ENCODE peak calls at places on chromosome 15, in five cellular contexts. One of them, this sample, is unnamed.

GRCh38 chr15:41971089-41971892 is 1.1 kb downstream of the EHD4 start:
- DNase-seq in Panc1: no peak
- DNase-seq in T-helper 2 cell: peak; percentile 67
- DNase-seq in AG09319: peak; percentile 34
- DNase-seq in GDM1: peak; percentile 34
- DNase-seq in this sample: peak; percentile 57

GRCh38 chr15:74889390-74889881 is 406 bp upstream of the MPI start:
- DNase-seq in T-helper 2 cell: no peak
- DNase-seq in AG09319: no peak
- DNase-seq in GDM1: peak; percentile 22
- DNase-seq in Panc1: no peak
- DNase-seq in this sample: no peak

GRCh38 chr15:78260489-78260888 is 3.9 kb upstream of the DNAJA4 start:
- DNase-seq in GDM1: no peak
- DNase-seq in Panc1: no peak
- DNase-seq in AG09319: no peak
- DNase-seq in T-helper 2 cell: no peak
- DNase-seq in this sample: no peak

GRCh38 chr15:77187751-77188464 is 117.0 kb upstream of the TSPAN3 start:
- DNase-seq in T-helper 2 cell: no peak
- DNase-seq in GDM1: peak; percentile 69
- DNase-seq in AG09319: no peak
- DNase-seq in Panc1: no peak
- DNase-seq in this sample: no peak

GRCh38 chr15:42146551-42147430 is 9.6 kb downstream of the PLA2G4F start:
- DNase-seq in GDM1: no peak
- DNase-seq in AG09319: no peak
- DNase-seq in T-helper 2 cell: no peak
- DNase-seq in Panc1: no peak
- DNase-seq in this sample: no peak

GRCh38 chr15:47717036-47717611 is at the start of gene SEMA6D:
- DNase-seq in T-helper 2 cell: no peak
- DNase-seq in Panc1: no peak
- DNase-seq in AG09319: peak; percentile 71
- DNase-seq in GDM1: no peak
- DNase-seq in this sample: no peak

GRCh38 chr15:36506733-36507356 is 72.6 kb upstream of the CDIN1 start:
- DNase-seq in AG09319: no peak
- DNase-seq in GDM1: no peak
- DNase-seq in T-helper 2 cell: no peak
- DNase-seq in Panc1: no peak
- DNase-seq in this sample: no peak

GRCh38 chr15:58604455-58604923 is 145.0 kb downstream of the ADAM10 start:
- DNase-seq in AG09319: no peak
- DNase-seq in GDM1: no peak
- DNase-seq in Panc1: no peak
- DNase-seq in T-helper 2 cell: no peak
- DNase-seq in this sample: no peak

GRCh38 chr15:63474810-63475316 is 29.5 kb upstream of the USP3 start:
- DNase-seq in GDM1: no peak
- DNase-seq in T-helper 2 cell: no peak
- DNase-seq in AG09319: no peak
- DNase-seq in Panc1: no peak
- DNase-seq in this sample: no peak

GRCh38 chr15:31461911-31462480 is 135.4 kb downstream of the KLF13 start:
- DNase-seq in T-helper 2 cell: no peak
- DNase-seq in Panc1: no peak
- DNase-seq in AG09319: no peak
- DNase-seq in GDM1: no peak
- DNase-seq in this sample: no peak

GRCh38 chr15:79673416-79674123 is 223.2 kb downstream of the MTHFS start:
- DNase-seq in Panc1: no peak
- DNase-seq in AG09319: no peak
- DNase-seq in GDM1: no peak
- DNase-seq in T-helper 2 cell: no peak
- DNase-seq in this sample: no peak

GRCh38 chr15:40295870-40296560 is 11.7 kb downstream of the PLCB2 start:
- DNase-seq in Panc1: no peak
- DNase-seq in T-helper 2 cell: no peak
- DNase-seq in AG09319: no peak
- DNase-seq in GDM1: no peak
- DNase-seq in this sample: no peak

GRCh38 chr15:41981373-41982132 is 9.2 kb upstream of the EHD4 start:
- DNase-seq in T-helper 2 cell: no peak
- DNase-seq in GDM1: no peak
- DNase-seq in AG09319: no peak
- DNase-seq in Panc1: no peak
- DNase-seq in this sample: no peak

GRCh38 chr15:37015476-37015875 is 84.9 kb downstream of the MEIS2 start:
- DNase-seq in T-helper 2 cell: no peak
- DNase-seq in AG09319: no peak
- DNase-seq in Panc1: no peak
- DNase-seq in GDM1: no peak
- DNase-seq in this sample: no peak

GRCh38 chr15:75067123-75067854 is 43.9 kb downstream of the PPCDC start:
- DNase-seq in GDM1: peak; percentile 52
- DNase-seq in T-helper 2 cell: no peak
- DNase-seq in Panc1: peak; percentile 30
- DNase-seq in AG09319: no peak
- DNase-seq in this sample: peak; percentile 9

GRCh38 chr15:31237042-31237324 is 89.7 kb upstream of the KLF13 start:
- DNase-seq in AG09319: no peak
- DNase-seq in Panc1: no peak
- DNase-seq in T-helper 2 cell: no peak
- DNase-seq in GDM1: no peak
- DNase-seq in this sample: no peak

GRCh38 chr15:98599911-98600685 is 48.2 kb upstream of the IGF1R start:
- DNase-seq in AG09319: peak; percentile 10
- DNase-seq in GDM1: no peak
- DNase-seq in Panc1: no peak
- DNase-seq in T-helper 2 cell: no peak
- DNase-seq in this sample: no peak

GRCh38 chr15:38411902-38412301 is 42.0 kb upstream of the FAM98B start:
- DNase-seq in GDM1: no peak
- DNase-seq in T-helper 2 cell: no peak
- DNase-seq in AG09319: no peak
- DNase-seq in Panc1: no peak
- DNase-seq in this sample: no peak

GRCh38 chr15:34821907-34822306 is 26.6 kb upstream of the ACTC1 start:
- DNase-seq in T-helper 2 cell: no peak
- DNase-seq in GDM1: no peak
- DNase-seq in Panc1: no peak
- DNase-seq in AG09319: no peak
- DNase-seq in this sample: no peak